ENCODE peak calls at places on chromosomes 12 and 14, in ten cellular contexts. Z is DMS153; D is dorsolateral prefrontal cortex; Y is tibial artery; X is activated naive CD4-positive, alpha-beta T cell treated with anti-CD3 and anti-CD28 coated beads, Interleukin-2, amount 10 ng/mL, durations not matched to agents 7 days and 5 days; I is HFFc6; B is stomach; E is activated T-helper 1 cell treated with anti-CD3 and anti-CD28 coated beads, Interleukin-12 subunit alpha, Interleukin-12 subunit beta, Interleukin-2, Interleukin-4 antibody, amounts not matched to agents 30 ng/mL and 10 ng/mL and 1 ng/mL, durations not matched to agents 14 hours and 24 hours and 36 hours; R is bronchial epithelial cell; W is T-helper 22 cell. V is an unnamed sample.

GRCh38 chr12:95547522-95548055 is 3.7 kb downstream of the USP44 start:
- DNase-seq in Y (no peak), R (peak; percentile 25), X (no peak), Z (no peak), I (peak; percentile 0), B (no peak), W (no peak), E (no peak), D (no peak), V (no peak)

GRCh38 chr14:65243766-65244442 is 141.6 kb upstream of the MAX start:
- DNase-seq in D (no peak), Z (no peak), Y (peak; percentile 34), I (peak; percentile 30), B (no peak), R (peak; percentile 67), E (no peak), X (peak; percentile 53), W (no peak), V (no peak)

GRCh38 chr14:96852823-96853422 is 55.7 kb downstream of the VRK1 start:
- DNase-seq in X (peak; percentile 25), Z (no peak), W (no peak), D (peak; percentile 11), E (no peak), Y (no peak), B (no peak), R (peak; percentile 44), I (peak; percentile 52), V (no peak)

GRCh38 chr14:100709252-100709955 is 17.3 kb upstream of the DLK1 start:
- DNase-seq in I (no peak), Z (no peak), R (no peak), Y (no peak), E (no peak), B (no peak), D (no peak), W (no peak), X (no peak), V (no peak)

GRCh38 chr14:88380405-88380804 is 5.1 kb upstream of the SPATA7 start:
- DNase-seq in B (no peak), R (peak; percentile 29), W (no peak), Z (peak; percentile 11), D (no peak), X (no peak), Y (no peak), E (no peak), I (no peak), V (no peak)

GRCh38 chr12:84911331-84912190 is 1.0 kb downstream of the SLC6A15 start:
- DNase-seq in E (no peak), R (peak; percentile 81), D (peak; percentile 92), Y (peak; percentile 59), Z (peak; percentile 32), X (peak; percentile 28), I (peak; percentile 13), B (no peak), W (no peak), V (peak; percentile 59)

GRCh38 chr12:124044809-124045321 is 71.8 kb downstream of the ZNF664 start:
- DNase-seq in I (no peak), E (no peak), W (no peak), X (peak; percentile 42), Z (no peak), B (no peak), Y (no peak), R (peak; percentile 71), D (no peak), V (no peak)

GRCh38 chr12:130904064-130904463 is 32.2 kb downstream of the RAN start:
- DNase-seq in D (no peak), B (no peak), I (no peak), X (no peak), Z (no peak), R (no peak), E (no peak), Y (no peak), W (no peak), V (no peak)

GRCh38 chr14:54338696-54339317 is 58.0 kb upstream of the CDKN3 start:
- DNase-seq in B (no peak), E (no peak), I (peak; percentile 18), X (no peak), Y (no peak), Z (no peak), W (no peak), D (no peak), R (peak; percentile 61), V (no peak)

GRCh38 chr14:68407275-68407674 is 385.6 kb downstream of the ZFP36L1 start:
- DNase-seq in B (no peak), D (no peak), X (no peak), Y (no peak), I (no peak), Z (no peak), W (no peak), E (no peak), R (no peak), V (no peak)

GRCh38 chr12:45729233-45730115 is at the start of gene ARID2:
- DNase-seq in B (peak; percentile 67), X (peak; percentile 79), R (peak; percentile 28), E (peak; percentile 59), Z (no peak), D (peak; percentile 36), I (peak; percentile 37), Y (peak; percentile 84), W (peak; percentile 54), V (peak; percentile 82)

GRCh38 chr12:34392741-34393085 is 370.4 kb downstream of the ALG10 start:
- DNase-seq in I (no peak), X (peak; percentile 8), Z (no peak), Y (peak; percentile 47), W (no peak), D (peak; percentile 6), B (peak; percentile 22), E (no peak), R (no peak), V (no peak)

GRCh38 chr14:74349757-74350156 is 1.5 kb downstream of the VRTN start:
- DNase-seq in E (no peak), B (peak; percentile 66), Z (no peak), W (no peak), D (no peak), X (no peak), R (no peak), Y (peak; percentile 27), I (no peak), V (no peak)

GRCh38 chr12:4145990-4146859 is 127.3 kb upstream of the CCND2 start:
- DNase-seq in D (no peak), B (no peak), Z (no peak), R (no peak), Y (no peak), W (no peak), I (no peak), X (peak; percentile 46), E (peak; percentile 49), V (no peak)

GRCh38 chr12:68067762-68068376 is 78.6 kb downstream of the IFNG-AS1 start:
- DNase-seq in D (no peak), E (no peak), R (peak; percentile 10), W (no peak), I (no peak), X (no peak), Z (no peak), Y (no peak), B (no peak), V (no peak)

GRCh38 chr14:38255673-38256357 is at the start of gene CLEC14A:
- DNase-seq in Z (no peak), I (no peak), R (no peak), X (peak; percentile 27), E (no peak), Y (peak; percentile 71), B (no peak), D (no peak), W (no peak), V (peak; percentile 89)

GRCh38 chr12:5807538-5808219 is 137.4 kb downstream of the ANO2 start:
- DNase-seq in X (no peak), Y (no peak), Z (no peak), D (no peak), I (no peak), R (no peak), B (no peak), W (no peak), E (no peak), V (no peak)

GRCh38 chr12:27866382-27867101 is 86.5 kb upstream of the MANSC4 start:
- DNase-seq in Y (no peak), I (peak; percentile 25), X (no peak), Z (no peak), W (no peak), D (no peak), R (peak; percentile 50), E (no peak), B (no peak), V (no peak)

GRCh38 chr12:123106640-123107359 is 44.1 kb downstream of the PITPNM2 start:
- DNase-seq in I (no peak), B (no peak), X (peak; percentile 84), D (no peak), E (peak; percentile 73), W (peak; percentile 8), R (no peak), Z (no peak), Y (no peak), V (peak; percentile 66)

GRCh38 chr14:100822921-100823320 is 3.0 kb upstream of the MEG3 start:
- DNase-seq in R (no peak), E (no peak), B (no peak), I (no peak), W (no peak), Z (no peak), X (no peak), D (no peak), Y (no peak), V (no peak)

GRCh38 chr12:117027251-117028086 is 71.7 kb downstream of the TESC start:
- DNase-seq in R (no peak), X (peak; percentile 17), B (peak; percentile 24), Y (no peak), E (no peak), Z (no peak), W (no peak), D (peak; percentile 8), I (no peak), V (no peak)

GRCh38 chr12:25796523-25797000 is 161.9 kb upstream of the RASSF8 start:
- DNase-seq in I (peak; percentile 5), R (peak; percentile 47), B (no peak), W (no peak), Z (no peak), Y (no peak), E (no peak), X (no peak), D (no peak), V (no peak)

GRCh38 chr12:89706551-89707348 is 1.9 kb downstream of the ATP2B1 start:
- DNase-seq in R (peak; percentile 30), Y (peak; percentile 66), X (no peak), E (no peak), D (peak; percentile 35), B (no peak), Z (no peak), I (no peak), W (peak; percentile 1), V (peak; percentile 14)

GRCh38 chr12:89059721-89060120 is 292.6 kb downstream of the DUSP6 start:
- DNase-seq in W (no peak), D (no peak), B (no peak), X (no peak), Y (no peak), E (no peak), Z (no peak), R (no peak), I (no peak), V (no peak)

GRCh38 chr12:109558374-109559199 is 14.7 kb downstream of the MMAB start:
- DNase-seq in B (no peak), Z (no peak), I (no peak), R (no peak), D (no peak), W (no peak), E (no peak), Y (no peak), X (no peak), V (no peak)

GRCh38 chr14:52052289-52052943 is 16.4 kb downstream of the NID2 start:
- DNase-seq in R (peak; percentile 5), E (no peak), Y (no peak), D (no peak), Z (no peak), B (no peak), W (no peak), X (no peak), I (peak; percentile 81), V (no peak)

GRCh38 chr14:104536942-104537612 is 42.5 kb upstream of the C14orf180 start:
- DNase-seq in E (no peak), W (no peak), R (peak; percentile 89), I (no peak), X (no peak), Y (peak; percentile 12), D (no peak), B (no peak), Z (no peak), V (no peak)

GRCh38 chr12:15829949-15830348 is 40.8 kb upstream of the EPS8 start:
- DNase-seq in X (no peak), I (peak; percentile 23), R (peak; percentile 40), W (no peak), D (no peak), B (no peak), E (no peak), Z (no peak), Y (no peak), V (no peak)